ENCODE peak calls at places on chromosome 21, in eight cellular contexts. One of them, this sample, is unnamed.

GRCh38 chr21:45973475-45974072 is 8.0 kb upstream of the COL6A1 start:
- DNase-seq in kidney tubule cell: peak
- DNase-seq in MV-4-11: peak
- DNase-seq in H54: peak
- DNase-seq in GM20000: peak
- DNase-seq in activated T-helper 1 cell treated with anti-CD3 and anti-CD28 coated beads, Interleukin-2, amount 50 U/mL, for 16 hours: peak
- DNase-seq in amygdala: no peak
- DNase-seq in fibroblast of lung: peak
- DNase-seq in this sample: no peak

GRCh38 chr21:38811257-38811656 is 5.5 kb downstream of the ETS2 start:
- DNase-seq in kidney tubule cell: peak
- DNase-seq in MV-4-11: no peak
- DNase-seq in H54: peak
- DNase-seq in GM20000: no peak
- DNase-seq in activated T-helper 1 cell treated with anti-CD3 and anti-CD28 coated beads, Interleukin-2, amount 50 U/mL, for 16 hours: no peak
- DNase-seq in amygdala: no peak
- DNase-seq in fibroblast of lung: peak
- DNase-seq in this sample: no peak

GRCh38 chr21:43921979-43922945 is 57.2 kb downstream of the AGPAT3 start:
- DNase-seq in kidney tubule cell: peak
- DNase-seq in MV-4-11: no peak
- DNase-seq in H54: no peak
- DNase-seq in GM20000: peak
- DNase-seq in activated T-helper 1 cell treated with anti-CD3 and anti-CD28 coated beads, Interleukin-2, amount 50 U/mL, for 16 hours: peak
- DNase-seq in amygdala: no peak
- DNase-seq in fibroblast of lung: no peak
- DNase-seq in this sample: no peak

GRCh38 chr21:15494481-15494880 is 235.3 kb upstream of the USP25 start:
- DNase-seq in kidney tubule cell: no peak
- DNase-seq in MV-4-11: no peak
- DNase-seq in H54: no peak
- DNase-seq in GM20000: no peak
- DNase-seq in activated T-helper 1 cell treated with anti-CD3 and anti-CD28 coated beads, Interleukin-2, amount 50 U/mL, for 16 hours: no peak
- DNase-seq in amygdala: no peak
- DNase-seq in fibroblast of lung: no peak
- DNase-seq in this sample: no peak

GRCh38 chr21:16551101-16551695 is 821.4 kb downstream of the USP25 start:
- DNase-seq in kidney tubule cell: no peak
- DNase-seq in MV-4-11: no peak
- DNase-seq in H54: no peak
- DNase-seq in GM20000: no peak
- DNase-seq in activated T-helper 1 cell treated with anti-CD3 and anti-CD28 coated beads, Interleukin-2, amount 50 U/mL, for 16 hours: no peak
- DNase-seq in amygdala: no peak
- DNase-seq in fibroblast of lung: no peak
- DNase-seq in this sample: no peak

GRCh38 chr21:18716578-18717138 is 313.1 kb upstream of the TMPRSS15 start:
- DNase-seq in kidney tubule cell: no peak
- DNase-seq in MV-4-11: no peak
- DNase-seq in H54: no peak
- DNase-seq in GM20000: no peak
- DNase-seq in activated T-helper 1 cell treated with anti-CD3 and anti-CD28 coated beads, Interleukin-2, amount 50 U/mL, for 16 hours: no peak
- DNase-seq in amygdala: no peak
- DNase-seq in fibroblast of lung: no peak
- DNase-seq in this sample: no peak

GRCh38 chr21:34916446-34916845 is 132.7 kb downstream of the RUNX1 start:
- DNase-seq in kidney tubule cell: peak
- DNase-seq in MV-4-11: no peak
- DNase-seq in H54: no peak
- DNase-seq in GM20000: no peak
- DNase-seq in activated T-helper 1 cell treated with anti-CD3 and anti-CD28 coated beads, Interleukin-2, amount 50 U/mL, for 16 hours: no peak
- DNase-seq in amygdala: no peak
- DNase-seq in fibroblast of lung: no peak
- DNase-seq in this sample: no peak

GRCh38 chr21:26061437-26061836 is 109.1 kb downstream of the APP start:
- DNase-seq in kidney tubule cell: no peak
- DNase-seq in MV-4-11: no peak
- DNase-seq in H54: no peak
- DNase-seq in GM20000: no peak
- DNase-seq in activated T-helper 1 cell treated with anti-CD3 and anti-CD28 coated beads, Interleukin-2, amount 50 U/mL, for 16 hours: no peak
- DNase-seq in amygdala: no peak
- DNase-seq in fibroblast of lung: peak
- DNase-seq in this sample: no peak

GRCh38 chr21:42320791-42321190 is 5.6 kb upstream of the TFF3 start:
- DNase-seq in kidney tubule cell: no peak
- DNase-seq in MV-4-11: no peak
- DNase-seq in H54: no peak
- DNase-seq in GM20000: no peak
- DNase-seq in activated T-helper 1 cell treated with anti-CD3 and anti-CD28 coated beads, Interleukin-2, amount 50 U/mL, for 16 hours: no peak
- DNase-seq in amygdala: no peak
- DNase-seq in fibroblast of lung: no peak
- DNase-seq in this sample: no peak

GRCh38 chr21:33608559-33608958 is 20.1 kb upstream of the DONSON start:
- DNase-seq in kidney tubule cell: no peak
- DNase-seq in MV-4-11: no peak
- DNase-seq in H54: no peak
- DNase-seq in GM20000: no peak
- DNase-seq in activated T-helper 1 cell treated with anti-CD3 and anti-CD28 coated beads, Interleukin-2, amount 50 U/mL, for 16 hours: no peak
- DNase-seq in amygdala: no peak
- DNase-seq in fibroblast of lung: peak
- DNase-seq in this sample: no peak

GRCh38 chr21:32826317-32827167 is 55.0 kb upstream of the PAXBP1 start:
- DNase-seq in kidney tubule cell: peak
- DNase-seq in MV-4-11: peak
- DNase-seq in H54: peak
- DNase-seq in GM20000: peak
- DNase-seq in activated T-helper 1 cell treated with anti-CD3 and anti-CD28 coated beads, Interleukin-2, amount 50 U/mL, for 16 hours: no peak
- DNase-seq in amygdala: no peak
- DNase-seq in fibroblast of lung: peak
- DNase-seq in this sample: peak

GRCh38 chr21:31929548-31929947 is 56.7 kb downstream of the HUNK start:
- DNase-seq in kidney tubule cell: no peak
- DNase-seq in MV-4-11: no peak
- DNase-seq in H54: no peak
- DNase-seq in GM20000: no peak
- DNase-seq in activated T-helper 1 cell treated with anti-CD3 and anti-CD28 coated beads, Interleukin-2, amount 50 U/mL, for 16 hours: no peak
- DNase-seq in amygdala: no peak
- DNase-seq in fibroblast of lung: no peak
- DNase-seq in this sample: no peak

GRCh38 chr21:14900058-14900457 is 164.7 kb downstream of the NRIP1 start:
- DNase-seq in kidney tubule cell: peak
- DNase-seq in MV-4-11: no peak
- DNase-seq in H54: peak
- DNase-seq in GM20000: no peak
- DNase-seq in activated T-helper 1 cell treated with anti-CD3 and anti-CD28 coated beads, Interleukin-2, amount 50 U/mL, for 16 hours: no peak
- DNase-seq in amygdala: no peak
- DNase-seq in fibroblast of lung: no peak
- DNase-seq in this sample: no peak

GRCh38 chr21:38495242-38495641 is 3.0 kb downstream of the ERG start:
- DNase-seq in kidney tubule cell: no peak
- DNase-seq in MV-4-11: no peak
- DNase-seq in H54: no peak
- DNase-seq in GM20000: no peak
- DNase-seq in activated T-helper 1 cell treated with anti-CD3 and anti-CD28 coated beads, Interleukin-2, amount 50 U/mL, for 16 hours: no peak
- DNase-seq in amygdala: no peak
- DNase-seq in fibroblast of lung: no peak
- DNase-seq in this sample: no peak

GRCh38 chr21:20040768-20041167 is 957.4 kb upstream of the NCAM2 start:
- DNase-seq in kidney tubule cell: no peak
- DNase-seq in MV-4-11: no peak
- DNase-seq in H54: no peak
- DNase-seq in GM20000: no peak
- DNase-seq in activated T-helper 1 cell treated with anti-CD3 and anti-CD28 coated beads, Interleukin-2, amount 50 U/mL, for 16 hours: no peak
- DNase-seq in amygdala: no peak
- DNase-seq in fibroblast of lung: no peak
- DNase-seq in this sample: no peak

GRCh38 chr21:8989883-8990325 is 1531.5 kb upstream of the TPTE start:
- DNase-seq in kidney tubule cell: peak
- DNase-seq in MV-4-11: no peak
- DNase-seq in H54: no peak
- DNase-seq in GM20000: no peak
- DNase-seq in activated T-helper 1 cell treated with anti-CD3 and anti-CD28 coated beads, Interleukin-2, amount 50 U/mL, for 16 hours: no peak
- DNase-seq in amygdala: no peak
- DNase-seq in fibroblast of lung: no peak
- DNase-seq in this sample: no peak

GRCh38 chr21:31273278-31273677 is 70.8 kb downstream of the TIAM1 start:
- DNase-seq in kidney tubule cell: no peak
- DNase-seq in MV-4-11: no peak
- DNase-seq in H54: no peak
- DNase-seq in GM20000: no peak
- DNase-seq in activated T-helper 1 cell treated with anti-CD3 and anti-CD28 coated beads, Interleukin-2, amount 50 U/mL, for 16 hours: no peak
- DNase-seq in amygdala: no peak
- DNase-seq in fibroblast of lung: no peak
- DNase-seq in this sample: no peak

GRCh38 chr21:39874759-39875158 is 7.5 kb downstream of the PCP4 start:
- DNase-seq in kidney tubule cell: peak
- DNase-seq in MV-4-11: no peak
- DNase-seq in H54: no peak
- DNase-seq in GM20000: no peak
- DNase-seq in activated T-helper 1 cell treated with anti-CD3 and anti-CD28 coated beads, Interleukin-2, amount 50 U/mL, for 16 hours: no peak
- DNase-seq in amygdala: no peak
- DNase-seq in fibroblast of lung: no peak
- DNase-seq in this sample: no peak

GRCh38 chr21:29601072-29601471 is 302.4 kb downstream of the BACH1 start:
- DNase-seq in kidney tubule cell: no peak
- DNase-seq in MV-4-11: no peak
- DNase-seq in H54: no peak
- DNase-seq in GM20000: no peak
- DNase-seq in activated T-helper 1 cell treated with anti-CD3 and anti-CD28 coated beads, Interleukin-2, amount 50 U/mL, for 16 hours: no peak
- DNase-seq in amygdala: no peak
- DNase-seq in fibroblast of lung: no peak
- DNase-seq in this sample: no peak

GRCh38 chr21:42281196-42281680 is 34.0 kb downstream of the TFF3 start:
- DNase-seq in kidney tubule cell: no peak
- DNase-seq in MV-4-11: no peak
- DNase-seq in H54: no peak
- DNase-seq in GM20000: no peak
- DNase-seq in activated T-helper 1 cell treated with anti-CD3 and anti-CD28 coated beads, Interleukin-2, amount 50 U/mL, for 16 hours: no peak
- DNase-seq in amygdala: no peak
- DNase-seq in fibroblast of lung: no peak
- DNase-seq in this sample: no peak

GRCh38 chr21:42846221-42846620 is 33.1 kb downstream of the WDR4 start:
- DNase-seq in kidney tubule cell: no peak
- DNase-seq in MV-4-11: no peak
- DNase-seq in H54: no peak
- DNase-seq in GM20000: no peak
- DNase-seq in activated T-helper 1 cell treated with anti-CD3 and anti-CD28 coated beads, Interleukin-2, amount 50 U/mL, for 16 hours: no peak
- DNase-seq in amygdala: no peak
- DNase-seq in fibroblast of lung: no peak
- DNase-seq in this sample: no peak

GRCh38 chr21:46452719-46453118 is 6.0 kb upstream of the DIP2A start:
- DNase-seq in kidney tubule cell: peak
- DNase-seq in MV-4-11: no peak
- DNase-seq in H54: no peak
- DNase-seq in GM20000: no peak
- DNase-seq in activated T-helper 1 cell treated with anti-CD3 and anti-CD28 coated beads, Interleukin-2, amount 50 U/mL, for 16 hours: no peak
- DNase-seq in amygdala: no peak
- DNase-seq in fibroblast of lung: no peak
- DNase-seq in this sample: no peak

GRCh38 chr21:35840197-35840799 is 220.0 kb downstream of the SETD4 start:
- DNase-seq in kidney tubule cell: peak
- DNase-seq in MV-4-11: peak
- DNase-seq in H54: peak
- DNase-seq in GM20000: peak
- DNase-seq in activated T-helper 1 cell treated with anti-CD3 and anti-CD28 coated beads, Interleukin-2, amount 50 U/mL, for 16 hours: peak
- DNase-seq in amygdala: no peak
- DNase-seq in fibroblast of lung: peak
- DNase-seq in this sample: peak

GRCh38 chr21:30044447-30045064 is 104.8 kb upstream of the GRIK1 start:
- DNase-seq in kidney tubule cell: peak
- DNase-seq in MV-4-11: no peak
- DNase-seq in H54: no peak
- DNase-seq in GM20000: peak
- DNase-seq in activated T-helper 1 cell treated with anti-CD3 and anti-CD28 coated beads, Interleukin-2, amount 50 U/mL, for 16 hours: no peak
- DNase-seq in amygdala: no peak
- DNase-seq in fibroblast of lung: peak
- DNase-seq in this sample: peak

GRCh38 chr21:45596704-45597318 is 46.7 kb upstream of the PCBP3 start:
- DNase-seq in kidney tubule cell: peak
- DNase-seq in MV-4-11: peak
- DNase-seq in H54: peak
- DNase-seq in GM20000: peak
- DNase-seq in activated T-helper 1 cell treated with anti-CD3 and anti-CD28 coated beads, Interleukin-2, amount 50 U/mL, for 16 hours: peak
- DNase-seq in amygdala: no peak
- DNase-seq in fibroblast of lung: peak
- DNase-seq in this sample: peak

GRCh38 chr21:42554251-42554937 is 40.7 kb downstream of the SLC37A1 start:
- DNase-seq in kidney tubule cell: no peak
- DNase-seq in MV-4-11: no peak
- DNase-seq in H54: no peak
- DNase-seq in GM20000: no peak
- DNase-seq in activated T-helper 1 cell treated with anti-CD3 and anti-CD28 coated beads, Interleukin-2, amount 50 U/mL, for 16 hours: no peak
- DNase-seq in amygdala: no peak
- DNase-seq in fibroblast of lung: no peak
- DNase-seq in this sample: no peak

GRCh38 chr21:27759820-27760219 is 792.9 kb upstream of the ADAMTS5 start:
- DNase-seq in kidney tubule cell: peak
- DNase-seq in MV-4-11: no peak
- DNase-seq in H54: no peak
- DNase-seq in GM20000: no peak
- DNase-seq in activated T-helper 1 cell treated with anti-CD3 and anti-CD28 coated beads, Interleukin-2, amount 50 U/mL, for 16 hours: no peak
- DNase-seq in amygdala: no peak
- DNase-seq in fibroblast of lung: no peak
- DNase-seq in this sample: no peak

GRCh38 chr21:45384656-45385548 is 20.1 kb upstream of the COL18A1 start:
- DNase-seq in kidney tubule cell: no peak
- DNase-seq in MV-4-11: no peak
- DNase-seq in H54: no peak
- DNase-seq in GM20000: no peak
- DNase-seq in activated T-helper 1 cell treated with anti-CD3 and anti-CD28 coated beads, Interleukin-2, amount 50 U/mL, for 16 hours: no peak
- DNase-seq in amygdala: no peak
- DNase-seq in fibroblast of lung: no peak
- DNase-seq in this sample: no peak

GRCh38 chr21:33355996-33356395 is 31.2 kb downstream of the IFNAR1 start:
- DNase-seq in kidney tubule cell: no peak
- DNase-seq in MV-4-11: no peak
- DNase-seq in H54: no peak
- DNase-seq in GM20000: no peak
- DNase-seq in activated T-helper 1 cell treated with anti-CD3 and anti-CD28 coated beads, Interleukin-2, amount 50 U/mL, for 16 hours: no peak
- DNase-seq in amygdala: no peak
- DNase-seq in fibroblast of lung: no peak
- DNase-seq in this sample: no peak

GRCh38 chr21:39687069-39687468 is 57.9 kb upstream of the IGSF5 start:
- DNase-seq in kidney tubule cell: no peak
- DNase-seq in MV-4-11: no peak
- DNase-seq in H54: no peak
- DNase-seq in GM20000: no peak
- DNase-seq in activated T-helper 1 cell treated with anti-CD3 and anti-CD28 coated beads, Interleukin-2, amount 50 U/mL, for 16 hours: no peak
- DNase-seq in amygdala: no peak
- DNase-seq in fibroblast of lung: no peak
- DNase-seq in this sample: no peak

GRCh38 chr21:43809346-43809799 is 20.0 kb downstream of the RRP1 start:
- DNase-seq in kidney tubule cell: no peak
- DNase-seq in MV-4-11: no peak
- DNase-seq in H54: no peak
- DNase-seq in GM20000: no peak
- DNase-seq in activated T-helper 1 cell treated with anti-CD3 and anti-CD28 coated beads, Interleukin-2, amount 50 U/mL, for 16 hours: no peak
- DNase-seq in amygdala: no peak
- DNase-seq in fibroblast of lung: no peak
- DNase-seq in this sample: no peak

GRCh38 chr21:36974851-36975192 is 8.4 kb upstream of the HLCS start:
- DNase-seq in kidney tubule cell: no peak
- DNase-seq in MV-4-11: no peak
- DNase-seq in H54: no peak
- DNase-seq in GM20000: no peak
- DNase-seq in activated T-helper 1 cell treated with anti-CD3 and anti-CD28 coated beads, Interleukin-2, amount 50 U/mL, for 16 hours: no peak
- DNase-seq in amygdala: no peak
- DNase-seq in fibroblast of lung: no peak
- DNase-seq in this sample: no peak

GRCh38 chr21:42570841-42571387 is 57.3 kb downstream of the SLC37A1 start:
- DNase-seq in kidney tubule cell: peak
- DNase-seq in MV-4-11: no peak
- DNase-seq in H54: no peak
- DNase-seq in GM20000: no peak
- DNase-seq in activated T-helper 1 cell treated with anti-CD3 and anti-CD28 coated beads, Interleukin-2, amount 50 U/mL, for 16 hours: no peak
- DNase-seq in amygdala: no peak
- DNase-seq in fibroblast of lung: no peak
- DNase-seq in this sample: no peak

GRCh38 chr21:38887750-38888149 is 82.0 kb downstream of the ETS2 start:
- DNase-seq in kidney tubule cell: no peak
- DNase-seq in MV-4-11: no peak
- DNase-seq in H54: no peak
- DNase-seq in GM20000: no peak
- DNase-seq in activated T-helper 1 cell treated with anti-CD3 and anti-CD28 coated beads, Interleukin-2, amount 50 U/mL, for 16 hours: no peak
- DNase-seq in amygdala: no peak
- DNase-seq in fibroblast of lung: no peak
- DNase-seq in this sample: no peak

This sample was measured in OCI-LY7.